ENCODE peak calls at places on chromosomes 6 and 20, in seven cellular contexts. L is A673, M is mesenchymal stem cell, D is transverse colon, G is tibial artery, V is HCT116, E is AG04450. I is an unnamed sample.

GRCh38 chr6:34513628-34514027 is 42.5 kb downstream of the SPDEF start:
- DNase-seq in L (no peak), M (no peak), D (no peak), G (no peak), V (no peak), E (no peak), I (no peak)

GRCh38 chr6:135922746-135923145 is 71.2 kb downstream of the PDE7B start:
- DNase-seq in L (no peak), M (no peak), D (no peak), G (no peak), V (no peak), E (no peak), I (no peak)

GRCh38 chr6:142413111-142413510 is 111.3 kb downstream of the ADGRG6 start:
- DNase-seq in L (no peak), M (no peak), D (no peak), G (no peak), V (no peak), E (no peak), I (no peak)

GRCh38 chr6:88380083-88380482 is 213.9 kb upstream of the CNR1 start:
- DNase-seq in L (no peak), M (peak), D (no peak), G (peak), V (no peak), E (no peak), I (peak)

GRCh38 chr6:43644940-43645612 is at the start of gene RSPH9:
- DNase-seq in L (peak), M (peak), D (peak), G (peak), V (no peak), E (no peak), I (no peak)

GRCh38 chr6:7193122-7193521 is 85.4 kb downstream of the RREB1 start:
- DNase-seq in L (no peak), M (no peak), D (no peak), G (no peak), V (no peak), E (no peak), I (no peak)

GRCh38 chr6:113428702-113429101 is 428.4 kb upstream of the MARCKS start:
- DNase-seq in L (no peak), M (peak), D (no peak), G (no peak), V (no peak), E (no peak), I (no peak)

GRCh38 chr6:39048481-39049399 is at the start of gene GLP1R:
- DNase-seq in L (no peak), M (no peak), D (no peak), G (peak), V (no peak), E (no peak), I (no peak)

GRCh38 chr6:106546322-106547052 is 82.8 kb downstream of the RTN4IP1 start:
- DNase-seq in L (peak), M (peak), D (no peak), G (no peak), V (peak), E (peak), I (peak)

GRCh38 chr6:157218371-157219198 is 104.7 kb downstream of the TMEM242 start:
- DNase-seq in L (no peak), M (no peak), D (no peak), G (peak), V (no peak), E (no peak), I (no peak)

GRCh38 chr20:49742948-49743347 is 29.3 kb upstream of the B4GALT5 start:
- DNase-seq in L (no peak), M (no peak), D (no peak), G (no peak), V (no peak), E (no peak), I (no peak)

GRCh38 chr6:815348-815738 is 122.4 kb upstream of the EXOC2 start:
- DNase-seq in L (no peak), M (no peak), D (no peak), G (no peak), V (no peak), E (no peak), I (no peak)

GRCh38 chr6:106287215-106287614 is 38.3 kb downstream of the ATG5 start:
- DNase-seq in L (no peak), M (peak), D (no peak), G (no peak), V (no peak), E (no peak), I (peak)

GRCh38 chr6:99350573-99350972 is 1.1 kb upstream of the FAXC start:
- DNase-seq in L (no peak), M (no peak), D (no peak), G (no peak), V (no peak), E (no peak), I (no peak)

GRCh38 chr20:58109126-58109880 is 119.2 kb downstream of the ANKRD60 start:
- DNase-seq in L (no peak), M (no peak), D (no peak), G (no peak), V (no peak), E (no peak), I (no peak)

GRCh38 chr6:53250761-53251672 is 97.7 kb downstream of the ELOVL5 start:
- DNase-seq in L (no peak), M (peak), D (no peak), G (no peak), V (no peak), E (no peak), I (no peak)

GRCh38 chr6:53252177-53252692 is 96.5 kb downstream of the ELOVL5 start:
- DNase-seq in L (no peak), M (no peak), D (no peak), G (no peak), V (no peak), E (no peak), I (no peak)

GRCh38 chr6:53246924-53247323 is 98.3 kb upstream of the GCM1 start:
- DNase-seq in L (no peak), M (no peak), D (no peak), G (no peak), V (no peak), E (no peak), I (no peak)

GRCh38 chr6:53244958-53245357 is 96.3 kb upstream of the GCM1 start:
- DNase-seq in L (no peak), M (no peak), D (peak), G (no peak), V (no peak), E (no peak), I (no peak)

DNA sequence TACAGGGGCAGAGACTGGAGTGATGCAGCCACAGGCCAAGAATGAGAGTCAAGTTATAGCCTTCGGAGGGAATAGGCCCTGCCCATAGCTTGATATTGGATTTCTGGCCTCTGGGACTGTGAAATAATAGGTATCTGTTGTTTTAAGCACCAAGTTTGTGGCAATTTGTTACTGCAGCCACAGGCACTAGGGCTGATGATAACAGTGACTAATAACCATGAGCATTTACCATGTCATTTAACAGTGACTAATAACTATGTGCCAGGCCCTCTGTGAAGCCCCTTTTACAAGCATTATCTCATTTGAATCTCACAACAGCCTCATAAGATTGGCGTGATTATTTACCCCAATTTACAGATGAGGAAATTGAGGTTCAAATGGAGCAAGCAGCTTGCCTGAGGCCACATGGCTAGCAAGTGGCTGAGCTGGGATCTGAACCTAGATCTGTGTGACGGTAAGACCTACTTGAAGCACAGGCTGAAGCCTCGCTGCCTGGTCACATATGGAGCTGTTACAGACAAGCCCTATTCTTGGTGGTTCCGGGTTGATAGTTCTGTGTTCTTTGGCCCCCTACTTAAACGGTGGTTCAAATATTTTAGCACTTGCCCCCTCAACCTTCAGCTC is 98.5 kb downstream of the ELOVL5 start:
- DNase-seq in L (no peak), M (peak), D (no peak), G (no peak), V (no peak), E (no peak), I (peak)
- H3K27ac ChIP-seq in L (no peak), M (no peak), D (no peak), G (peak), V (no peak), E (no peak), I (peak)

DNA sequence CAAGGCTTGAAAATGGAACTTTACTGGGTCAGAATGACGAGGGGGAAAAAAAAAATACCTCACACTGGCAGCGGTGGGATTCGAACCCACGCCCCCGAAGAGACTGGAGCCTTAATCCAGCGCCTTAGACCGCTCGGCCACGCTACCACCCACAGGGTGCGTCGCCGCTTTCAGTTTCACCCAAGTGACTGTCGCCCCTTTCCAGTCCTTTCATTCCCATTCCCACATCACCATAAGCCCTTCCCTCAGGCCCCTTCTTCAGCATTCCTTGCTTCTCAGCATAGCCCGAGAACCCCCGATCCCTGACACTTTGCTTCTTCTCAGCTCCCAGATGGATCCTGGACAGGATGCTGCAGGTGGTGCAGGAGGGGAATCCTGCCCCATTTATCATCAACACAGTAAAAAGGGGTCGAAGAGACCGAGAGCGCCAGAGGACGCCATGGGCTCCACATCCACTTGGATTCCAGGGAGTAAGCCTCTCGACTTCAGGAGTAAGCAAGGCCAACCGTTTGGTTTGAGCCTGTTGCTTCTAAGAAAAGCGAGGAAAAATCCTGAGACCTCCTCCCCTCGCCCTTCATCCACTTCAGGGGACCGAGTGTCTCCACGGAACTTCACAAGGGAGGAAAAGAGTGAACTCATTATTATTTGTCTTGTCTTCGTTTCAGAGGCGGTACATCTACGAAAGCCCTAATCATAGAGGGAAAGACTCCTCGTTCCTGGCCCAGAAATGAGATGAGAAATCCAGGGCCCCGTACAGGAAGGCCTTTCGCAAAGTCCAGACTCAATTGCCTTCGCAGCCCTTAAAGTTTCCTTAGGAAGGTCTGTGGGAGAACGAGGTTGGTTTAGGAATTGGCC is 20.0 kb upstream of the TRIM27 start:
- DNase-seq in L (peak), M (peak), D (peak), G (peak), V (no peak), E (peak), I (no peak)
- H3K27ac ChIP-seq in L (peak), M (peak), D (peak), G (peak), V (peak), E (peak), I (peak)

GRCh38 chr20:24981282-24981681 is 11.3 kb downstream of the APMAP start:
- DNase-seq in L (no peak), M (no peak), D (no peak), G (no peak), V (no peak), E (no peak), I (no peak)
- H3K27ac ChIP-seq in L (no peak), M (no peak), D (no peak), G (no peak), V (no peak), E (no peak), I (no peak)

GRCh38 chr6:107789361-107789760 is 34.8 kb downstream of the SCML4 start:
- DNase-seq in L (no peak), M (no peak), D (no peak), G (no peak), V (no peak), E (no peak), I (no peak)

GRCh38 chr6:107787589-107787960 is 36.5 kb downstream of the SCML4 start:
- DNase-seq in L (no peak), M (no peak), D (no peak), G (no peak), V (no peak), E (no peak), I (no peak)

GRCh38 chr6:107794771-107795170 is 29.3 kb downstream of the SCML4 start:
- DNase-seq in L (no peak), M (no peak), D (no peak), G (no peak), V (no peak), E (no peak), I (no peak)

GRCh38 chr6:107793193-107793592 is 30.9 kb downstream of the SCML4 start:
- DNase-seq in L (no peak), M (no peak), D (no peak), G (no peak), V (no peak), E (no peak), I (no peak)
- H3K27ac ChIP-seq in L (no peak), M (no peak), D (no peak), G (no peak), V (no peak), E (no peak), I (no peak)

GRCh38 chr6:3911614-3912336 is 62.6 kb downstream of the FAM50B start:
- DNase-seq in L (peak), M (peak), D (no peak), G (peak), V (peak), E (peak), I (no peak)

GRCh38 chr6:3915076-3915791 is 66.1 kb downstream of the FAM50B start:
- DNase-seq in L (no peak), M (no peak), D (no peak), G (no peak), V (no peak), E (no peak), I (no peak)

GRCh38 chr6:3913077-3913957 is 64.1 kb downstream of the FAM50B start:
- DNase-seq in L (peak), M (peak), D (peak), G (peak), V (peak), E (peak), I (peak)

GRCh38 chr6:3912366-3913076 is 63.3 kb downstream of the FAM50B start:
- DNase-seq in L (peak), M (no peak), D (no peak), G (no peak), V (no peak), E (no peak), I (no peak)

GRCh38 chr6:3913958-3914337 is 64.8 kb downstream of the FAM50B start:
- DNase-seq in L (no peak), M (peak), D (no peak), G (no peak), V (no peak), E (no peak), I (no peak)
- H3K27ac ChIP-seq in L (no peak), M (no peak), D (peak), G (peak), V (no peak), E (no peak), I (peak)

GRCh38 chr20:38063911-38064310 is 30.4 kb downstream of the RPRD1B start:
- DNase-seq in L (no peak), M (no peak), D (no peak), G (no peak), V (no peak), E (no peak), I (no peak)

GRCh38 chr20:38067717-38068365 is 34.3 kb downstream of the RPRD1B start:
- DNase-seq in L (no peak), M (no peak), D (no peak), G (no peak), V (no peak), E (no peak), I (no peak)

GRCh38 chr20:38065764-38066375 is 32.3 kb downstream of the RPRD1B start:
- DNase-seq in L (no peak), M (no peak), D (no peak), G (peak), V (no peak), E (no peak), I (no peak)

GRCh38 chr20:38072885-38073284 is 39.3 kb downstream of the RPRD1B start:
- DNase-seq in L (no peak), M (no peak), D (no peak), G (no peak), V (no peak), E (no peak), I (no peak)

DNA sequence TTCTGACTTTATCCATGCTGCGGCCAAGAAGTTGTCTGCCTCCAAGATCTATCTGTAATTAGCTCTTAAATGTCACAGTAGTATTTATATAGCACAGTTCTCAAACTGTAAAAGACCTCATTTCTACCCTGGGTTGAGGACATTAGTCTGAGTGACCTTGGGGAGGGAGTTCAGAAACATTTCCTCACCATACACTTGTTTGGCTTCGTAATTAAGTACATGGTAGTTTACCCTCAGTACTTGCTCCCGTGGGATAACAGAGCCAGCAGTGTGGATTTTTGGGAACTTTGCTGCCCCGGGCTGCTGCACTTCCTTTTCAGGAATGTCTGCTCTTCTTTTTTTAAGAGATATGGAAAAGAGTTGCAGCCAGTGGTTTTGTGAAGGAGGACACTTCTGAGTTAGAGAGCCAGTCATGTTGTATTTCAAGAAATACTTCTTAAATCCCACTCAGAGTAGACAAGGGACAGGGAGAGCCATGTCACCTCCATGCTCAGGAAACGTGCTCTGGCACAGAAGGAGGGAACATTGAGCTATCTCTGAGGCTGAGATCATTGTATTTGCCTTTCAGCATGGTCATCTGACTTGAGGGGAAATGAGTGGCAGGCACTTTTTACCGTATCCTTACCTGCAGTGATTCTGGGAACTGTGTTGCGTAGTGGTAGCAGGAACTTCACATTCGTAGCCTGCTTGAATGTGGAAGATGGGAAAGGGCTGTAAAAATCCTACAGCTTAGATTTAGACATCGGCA is 33.6 kb downstream of the RPRD1B start:
- DNase-seq in L (no peak), M (no peak), D (no peak), G (no peak), V (no peak), E (no peak), I (no peak)
- H3K27ac ChIP-seq in L (no peak), M (no peak), D (no peak), G (peak), V (no peak), E (no peak), I (no peak)

GRCh38 chr6:37783831-37784584 is 35.5 kb upstream of the ZFAND3 start:
- DNase-seq in L (peak), M (peak), D (no peak), G (no peak), V (no peak), E (no peak), I (no peak)
- H3K27ac ChIP-seq in L (no peak), M (peak), D (peak), G (peak), V (no peak), E (peak), I (peak)

DNA sequence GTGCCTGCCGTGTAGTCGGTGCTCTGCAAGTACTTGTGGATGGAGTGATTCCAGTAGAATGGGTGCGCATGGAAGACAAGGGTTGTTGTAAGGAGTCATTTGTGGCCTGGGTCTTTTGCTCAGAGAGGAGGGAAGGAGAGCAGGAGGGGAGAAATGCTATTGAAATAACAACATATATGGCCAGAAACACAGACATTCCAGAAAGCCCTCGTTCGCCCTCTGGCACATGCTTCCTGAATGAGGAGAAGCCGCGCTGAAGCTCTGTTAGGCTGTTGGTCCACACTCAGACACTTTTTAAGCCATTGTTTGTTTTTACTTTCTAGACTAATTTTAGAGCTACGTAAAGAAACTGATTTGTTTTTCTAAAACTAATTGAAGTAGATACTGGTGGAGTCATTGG is 107.4 kb downstream of the RPP40 start:
- DNase-seq in L (no peak), M (no peak), D (no peak), G (no peak), V (no peak), E (no peak), I (no peak)
- H3K27ac ChIP-seq in L (no peak), M (no peak), D (no peak), G (no peak), V (no peak), E (no peak), I (no peak)

GRCh38 chr20:46740214-46740609 is 30.8 kb downstream of the SLC2A10 start:
- DNase-seq in L (no peak), M (no peak), D (no peak), G (no peak), V (no peak), E (no peak), I (no peak)
- H3K27ac ChIP-seq in L (no peak), M (no peak), D (no peak), G (no peak), V (peak), E (no peak), I (peak)

DNA sequence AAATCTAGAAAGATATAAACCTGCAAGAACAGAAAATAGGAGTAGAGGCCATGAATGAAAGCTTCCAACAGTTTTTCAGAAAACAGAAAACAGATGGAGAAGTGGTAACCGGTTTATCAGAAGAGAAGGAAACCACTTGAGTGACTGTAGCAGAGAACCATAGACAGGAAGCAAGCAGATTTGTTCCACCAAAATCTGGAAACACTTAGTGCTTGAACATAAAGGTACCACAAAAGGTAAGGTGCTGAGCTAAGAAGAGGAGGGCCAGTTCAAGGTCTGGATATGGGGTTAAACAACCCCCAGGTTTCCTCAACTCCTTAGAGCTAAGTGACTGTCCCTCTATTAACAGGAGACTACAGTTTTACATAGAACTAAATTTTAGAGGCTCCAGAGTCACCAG is 9.2 kb upstream of the KIAA0319 start:
- DNase-seq in L (no peak), M (no peak), D (no peak), G (no peak), V (no peak), E (no peak), I (no peak)
- H3K27ac ChIP-seq in L (no peak), M (no peak), D (no peak), G (no peak), V (no peak), E (no peak), I (no peak)